ENCODE peak calls at places on chromosomes 11 and 22, in eight cellular contexts. O, K, N, Q, P, M, F and A are unnamed samples.

GRCh38 chr22:22791438-22792181 is 96.0 kb upstream of the IGLL5 start:
- DNase-seq in F (no peak), N (no peak), O (no peak), P (no peak), Q (no peak), M (no peak), K (no peak), A (no peak)

GRCh38 chr11:116901211-116901610 is 63.8 kb upstream of the APOA1 start:
- DNase-seq in N (no peak), O (no peak), K (peak), F (no peak), M (peak), Q (no peak), P (no peak), A (no peak)

GRCh38 chr11:101745756-101746155 is 161.9 kb upstream of the TRPC6 start:
- DNase-seq in F (no peak), Q (no peak), K (no peak), N (no peak), M (no peak), O (no peak), P (no peak), A (no peak)

GRCh38 chr22:17213976-17214375 is 5.3 kb downstream of the ADA2 start:
- DNase-seq in O (no peak), N (no peak), M (peak), P (peak), Q (peak), K (peak), F (peak), A (no peak)

GRCh38 chr11:64842851-64843841 is 1.3 kb downstream of the CDC42BPG start:
- DNase-seq in F (peak), O (no peak), K (no peak), P (peak), M (no peak), Q (no peak), N (no peak), A (no peak)

GRCh38 chr11:17774232-17775034 is 39.9 kb downstream of the KCNC1 start:
- DNase-seq in O (no peak), P (no peak), M (no peak), F (no peak), K (no peak), N (no peak), Q (no peak), A (no peak)

GRCh38 chr22:46137218-46137766 is 13.0 kb upstream of the PPARA start:
- DNase-seq in P (no peak), F (no peak), N (no peak), M (peak), O (no peak), Q (no peak), K (no peak), A (no peak)

GRCh38 chr11:65639623-65640482 is 2.0 kb downstream of the SIPA1 start:
- DNase-seq in Q (peak), P (no peak), M (no peak), F (peak), O (no peak), K (peak), N (no peak), A (peak)

GRCh38 chr22:25134028-25134427 is 65.6 kb upstream of the CRYBB3 start:
- DNase-seq in O (no peak), Q (no peak), P (peak), F (peak), K (no peak), N (no peak), M (peak), A (no peak)

GRCh38 chr22:43255299-43255698 is 68.4 kb upstream of the TTLL12 start:
- DNase-seq in F (no peak), N (no peak), Q (no peak), K (no peak), O (no peak), M (no peak), P (no peak), A (no peak)

GRCh38 chr11:1838426-1839131 is at the start of gene TNNI2:
- DNase-seq in P (no peak), F (no peak), O (no peak), M (no peak), N (no peak), K (peak), Q (no peak), A (no peak)

GRCh38 chr22:40671796-40672360 is 7.4 kb upstream of the MCHR1 start:
- DNase-seq in K (no peak), N (no peak), Q (no peak), P (no peak), F (no peak), O (no peak), M (no peak), A (no peak)

GRCh38 chr22:46641829-46642266 is 21.7 kb downstream of the GRAMD4 start:
- DNase-seq in O (no peak), K (no peak), Q (no peak), M (no peak), P (no peak), N (no peak), F (no peak), A (no peak)

GRCh38 chr11:44409558-44410236 is 99.8 kb upstream of the ALX4 start:
- DNase-seq in N (no peak), M (no peak), O (no peak), P (no peak), K (no peak), Q (no peak), F (no peak), A (no peak)

GRCh38 chr11:73252577-73253191 is 19.5 kb upstream of the P2RY6 start:
- DNase-seq in K (no peak), M (peak), Q (peak), F (no peak), P (no peak), O (no peak), N (no peak), A (no peak)

GRCh38 chr11:74646215-74646614 is 53.8 kb downstream of the POLD3 start:
- DNase-seq in F (no peak), K (no peak), M (no peak), O (no peak), Q (no peak), P (no peak), N (no peak), A (no peak)

GRCh38 chr22:23522642-23523251 is 57.3 kb downstream of the IGLL1 start:
- DNase-seq in N (no peak), Q (no peak), M (no peak), P (peak), K (no peak), O (no peak), F (no peak), A (no peak)

GRCh38 chr22:49091917-49092545 is 735.6 kb downstream of the BRD1 start:
- DNase-seq in P (no peak), O (no peak), K (no peak), N (no peak), F (no peak), Q (no peak), M (no peak), A (no peak)

GRCh38 chr11:7060828-7061227 is 28.0 kb upstream of the RBMXL2 start:
- DNase-seq in F (no peak), Q (no peak), M (no peak), K (no peak), P (no peak), O (peak), N (no peak), A (no peak)

GRCh38 chr22:20523118-20523983 is 15.9 kb downstream of the MED15 start:
- DNase-seq in O (no peak), F (no peak), N (no peak), P (no peak), Q (peak), M (no peak), K (no peak), A (no peak)

GRCh38 chr22:48345631-48346030 is 1482.0 kb downstream of the BRD1 start:
- DNase-seq in K (no peak), M (no peak), P (no peak), N (no peak), F (no peak), Q (no peak), O (no peak), A (no peak)

GRCh38 chr11:125949271-125950177 is 3.7 kb downstream of the VSIG10L2 start:
- DNase-seq in N (no peak), O (no peak), Q (no peak), M (no peak), P (no peak), K (no peak), F (no peak), A (no peak)

GRCh38 chr22:32576553-32577255 is 102.1 kb downstream of the FBXO7 start:
- DNase-seq in P (no peak), F (no peak), Q (no peak), O (no peak), N (no peak), M (no peak), K (no peak), A (no peak)

GRCh38 chr11:67050139-67050538 is 6.5 kb upstream of the RHOD start:
- DNase-seq in K (no peak), Q (no peak), O (no peak), N (no peak), P (no peak), F (no peak), M (no peak), A (no peak)

GRCh38 chr11:63248966-63249365 is 5.6 kb upstream of the SLC22A25 start:
- DNase-seq in Q (no peak), K (no peak), F (no peak), M (no peak), P (no peak), N (no peak), O (no peak), A (no peak)